ENCODE peak calls at places on chromosomes 16 and 17, in six cellular contexts. C is NT2/D1; Z is endothelial cell of umbilical vein; L is lung; D is CD8-positive, alpha-beta T cell; B is lower lobe of right lung. E is an unnamed sample. For H3K4me1, the result is how much of the 10 kb centered on the place peaks cover.

GRCh38 chr17:43363181-43363925 is 35.4 kb upstream of the ARL4D start:
- DNase-seq in C (no peak), Z (no peak), L (no peak), D (no peak), B (no peak), E (peak)

GRCh38 chr17:36845916-36846315 is 91.4 kb upstream of the LHX1 start:
- DNase-seq in C (no peak), Z (no peak), L (no peak), D (no peak), B (no peak), E (no peak)

GRCh38 chr16:69003500-69003899 is 102.0 kb upstream of the HAS3 start:
- DNase-seq in C (no peak), Z (no peak), L (no peak), D (no peak), B (no peak), E (no peak)

GRCh38 chr16:29680180-29680598 is 1.2 kb downstream of the QPRT start:
- DNase-seq in C (no peak), Z (no peak), L (no peak), D (no peak), B (no peak), E (no peak)

GRCh38 chr17:4480929-4481898 is 17.5 kb upstream of the SPNS2 start:
- DNase-seq in C (no peak), Z (no peak), L (no peak), D (peak), B (peak), E (no peak)

GRCh38 chr16:65975049-65975708 is 391.3 kb upstream of the CDH5 start:
- DNase-seq in C (peak), Z (no peak), L (no peak), D (no peak), B (no peak), E (no peak)

GRCh38 chr16:30658731-30659506 is 688 bp downstream of the FBRS start:
- DNase-seq in C (peak), Z (no peak), L (peak), D (peak), B (peak), E (peak)

GRCh38 chr16:68889508-68890150 is 46.3 kb downstream of the TANGO6 start:
- DNase-seq in C (no peak), Z (no peak), L (no peak), D (no peak), B (no peak), E (no peak)

GRCh38 chr17:70869402-70870085 is 700.2 kb downstream of the KCNJ2 start:
- DNase-seq in C (peak), Z (no peak), L (no peak), D (no peak), B (no peak), E (no peak)

GRCh38 chr17:45730192-45730591 is 53.9 kb upstream of the CRHR1 start:
- DNase-seq in C (no peak), Z (no peak), L (no peak), D (no peak), B (no peak), E (no peak)

GRCh38 chr17:32551186-32551955 is 64.6 kb downstream of the CDK5R1 start:
- DNase-seq in C (no peak), Z (peak), L (no peak), D (no peak), B (no peak), E (no peak)

GRCh38 chr16:67399749-67400704 is 6.7 kb upstream of the TPPP3 start:
- DNase-seq in C (no peak), Z (no peak), L (no peak), D (no peak), B (peak), E (no peak)

GRCh38 chr17:15456486-15456885 is 10.9 kb downstream of the CDRT4 start:
- DNase-seq in C (no peak), Z (no peak), L (no peak), D (no peak), B (no peak), E (no peak)

GRCh38 chr17:80747469-80747868 is 202.8 kb downstream of the RPTOR start:
- DNase-seq in C (no peak), Z (no peak), L (no peak), D (no peak), B (no peak), E (no peak)

GRCh38 chr17:16100737-16101400 is 101.2 kb downstream of the TTC19 start:
- DNase-seq in C (no peak), Z (peak), L (no peak), D (no peak), B (no peak), E (no peak)

GRCh38 chr16:4935231-4935855 is 1.6 kb downstream of the PPL start:
- DNase-seq in C (no peak), Z (no peak), L (peak), D (no peak), B (peak), E (peak)

GRCh38 chr16:82738699-82739098 is 111.9 kb downstream of the CDH13 start:
- DNase-seq in C (no peak), Z (peak), L (no peak), D (no peak), B (no peak), E (no peak)

GRCh38 chr17:45232514-45233422 is 11.1 kb downstream of the FMNL1 start:
- DNase-seq in C (no peak), Z (no peak), L (no peak), D (no peak), B (no peak), E (no peak)

DNA sequence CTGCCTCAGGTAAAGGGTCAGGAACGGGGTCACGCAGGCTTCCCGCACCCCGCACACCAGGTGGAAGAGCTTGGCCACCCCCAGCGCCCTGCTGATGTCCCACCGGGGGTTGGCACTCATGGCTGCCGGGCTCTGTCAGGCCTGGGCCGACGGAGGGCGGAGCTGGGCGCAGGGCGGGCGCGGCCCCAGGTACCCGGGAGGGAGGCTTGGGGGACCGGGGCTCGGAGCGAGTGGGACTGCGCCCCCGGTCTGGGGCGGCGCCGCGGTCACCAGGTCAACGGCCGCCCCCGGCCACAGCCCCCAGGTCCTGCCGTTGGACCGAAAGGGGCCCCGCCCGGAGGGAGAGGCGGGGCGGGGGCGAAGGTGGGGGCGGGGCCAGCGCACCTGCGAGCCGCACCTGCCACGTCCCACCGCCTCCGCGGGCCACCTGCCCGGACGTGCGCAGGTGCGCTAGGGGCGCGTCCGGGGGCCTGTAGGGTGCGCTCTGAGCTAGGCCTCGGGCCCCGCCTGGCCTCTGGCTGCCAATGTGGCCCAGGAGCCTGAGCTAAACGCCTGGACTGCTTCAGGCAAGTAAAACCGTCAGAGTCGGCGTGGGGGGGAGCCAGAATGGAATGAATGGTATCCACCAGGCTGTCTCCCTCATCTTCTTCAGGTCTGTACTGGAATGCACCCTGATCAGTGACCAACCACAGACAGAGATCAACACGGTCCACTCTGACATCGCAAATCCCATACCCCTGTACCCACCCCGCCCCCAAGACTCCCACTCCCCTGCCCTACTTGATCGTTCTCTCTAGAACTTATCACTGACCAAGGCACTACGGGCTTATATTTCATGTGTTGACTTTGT is at the start of gene MFSD6L:
- DNase-seq in C (peak), Z (no peak), L (no peak), D (no peak), B (peak), E (no peak)
- H3K4me3 ChIP-seq in C (no peak), Z (no peak), L (no peak), D (no peak), B (peak), E (no peak)

GRCh38 chr16:1437606-1438005 is 6.7 kb downstream of the PERCC1 start:
- DNase-seq in C (no peak), Z (no peak), L (no peak), D (no peak), B (no peak), E (no peak)
- H3K4me1 ChIP-seq in C (under half), Z (under half), L (under half), D (under half), B (under half), E (under half)

GRCh38 chr16:53530741-53531140 is 27.7 kb upstream of the AKTIP start:
- DNase-seq in C (no peak), Z (no peak), L (no peak), D (no peak), B (no peak), E (no peak)

GRCh38 chr16:53528797-53529196 is 25.8 kb upstream of the AKTIP start:
- DNase-seq in C (no peak), Z (no peak), L (no peak), D (no peak), B (no peak), E (no peak)

GRCh38 chr16:53534206-53534605 is 31.2 kb upstream of the AKTIP start:
- DNase-seq in C (no peak), Z (no peak), L (no peak), D (no peak), B (no peak), E (no peak)

GRCh38 chr16:53530046-53530445 is 27.0 kb upstream of the AKTIP start:
- DNase-seq in C (no peak), Z (no peak), L (no peak), D (no peak), B (no peak), E (no peak)

GRCh38 chr16:53529529-53529928 is 26.5 kb upstream of the AKTIP start:
- DNase-seq in C (no peak), Z (no peak), L (no peak), D (no peak), B (no peak), E (no peak)
- H3K4me3 ChIP-seq in C (no peak), Z (no peak), L (no peak), D (no peak), B (no peak), E (no peak)

DNA sequence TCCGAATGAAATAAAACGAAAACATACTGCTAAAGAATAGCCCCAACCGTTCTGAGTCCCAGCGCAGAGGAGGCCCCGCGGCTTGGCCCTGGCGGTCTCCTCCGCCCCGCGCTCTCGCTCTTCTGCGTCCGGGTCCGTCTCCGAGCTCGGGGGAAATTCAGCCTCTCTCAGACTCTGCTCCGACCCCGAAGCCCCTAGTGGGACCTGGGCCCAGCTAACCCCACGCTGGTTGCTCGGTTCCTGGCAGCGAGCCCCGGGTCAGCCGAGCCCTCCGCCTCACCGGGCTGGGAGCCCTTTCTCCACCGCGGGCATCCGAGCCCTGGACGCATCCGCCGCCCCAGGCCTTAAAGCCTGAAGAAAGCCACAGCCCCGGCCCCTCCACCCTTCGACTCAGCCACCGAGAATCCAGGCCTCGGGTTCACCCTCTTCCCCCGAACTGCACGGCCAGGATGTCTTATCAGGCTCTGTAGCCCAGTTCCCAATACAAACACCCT is 1.2 kb downstream of the TBX2 start:
- DNase-seq in C (no peak), Z (no peak), L (no peak), D (no peak), B (no peak), E (peak)
- H3K4me1 ChIP-seq in C (under half), Z (under half), L (under half), D (half or more), B (half or more), E (under half)

GRCh38 chr16:53067675-53068074 is 12.9 kb downstream of the CHD9 start:
- DNase-seq in C (no peak), Z (no peak), L (no peak), D (no peak), B (no peak), E (no peak)
- H3K4me3 ChIP-seq in C (no peak), Z (no peak), L (no peak), D (no peak), B (no peak), E (no peak)

GRCh38 chr17:7440823-7441174 is 1.5 kb downstream of the FGF11 start:
- DNase-seq in C (no peak), Z (peak), L (no peak), D (no peak), B (no peak), E (peak)

GRCh38 chr17:7439462-7440112 is at the start of gene FGF11:
- DNase-seq in C (no peak), Z (no peak), L (no peak), D (peak), B (no peak), E (no peak)

GRCh38 chr17:7438656-7439460 is 454 bp upstream of the FGF11 start:
- DNase-seq in C (no peak), Z (no peak), L (no peak), D (no peak), B (no peak), E (no peak)

GRCh38 chr17:7441202-7441705 is 1.9 kb downstream of the FGF11 start:
- DNase-seq in C (no peak), Z (no peak), L (no peak), D (no peak), B (no peak), E (no peak)

GRCh38 chr17:7440113-7440822 is 956 bp downstream of the FGF11 start:
- DNase-seq in C (no peak), Z (peak), L (no peak), D (peak), B (peak), E (peak)
- H3K4me1 ChIP-seq in C (under half), Z (under half), L (under half), D (half or more), B (half or more), E (under half)

DNA sequence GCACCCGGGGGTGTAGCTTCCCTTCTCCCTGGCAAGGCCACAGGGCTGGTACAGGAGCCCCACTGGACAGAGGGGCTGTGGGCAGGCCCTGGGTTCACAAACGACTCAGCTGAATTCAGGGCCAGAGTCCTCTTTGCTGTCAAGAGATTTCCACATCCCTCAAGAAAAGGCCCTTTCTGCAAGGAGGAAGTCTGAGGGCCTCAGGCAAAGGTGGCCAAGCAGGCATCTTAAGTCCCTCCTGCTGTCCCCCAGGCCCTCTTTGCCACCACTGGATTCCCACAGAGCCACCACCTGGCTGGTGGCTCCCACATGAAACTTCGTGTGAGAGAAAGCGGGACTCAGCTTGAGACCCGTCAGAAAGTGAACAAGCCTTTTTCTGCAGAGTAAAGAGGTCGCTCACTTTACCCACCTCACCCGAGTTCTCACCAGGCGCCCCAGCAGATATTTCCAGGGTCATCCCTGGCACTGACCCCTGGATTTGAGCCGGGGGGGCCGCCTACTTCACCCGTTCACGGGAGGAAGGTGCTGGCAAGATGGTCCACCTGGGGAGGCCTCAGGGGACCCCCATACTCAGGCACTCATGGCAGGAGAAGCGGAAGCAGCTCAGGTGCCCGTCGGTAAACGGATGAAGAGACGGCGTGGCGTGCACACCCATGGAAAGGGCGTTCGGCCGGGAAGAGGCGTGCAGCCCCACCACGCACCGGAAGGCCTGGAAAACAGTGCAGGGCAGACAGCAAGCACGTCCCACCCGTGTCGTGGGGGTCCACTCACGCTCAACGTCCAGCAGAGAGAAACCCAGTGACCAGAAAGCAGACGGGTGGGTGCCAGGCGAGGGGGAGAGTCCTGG is 3.6 kb downstream of the RNF166 start:
- DNase-seq in C (no peak), Z (no peak), L (no peak), D (no peak), B (no peak), E (no peak)
- H3K4me3 ChIP-seq in C (no peak), Z (no peak), L (no peak), D (peak), B (peak), E (no peak)

DNA sequence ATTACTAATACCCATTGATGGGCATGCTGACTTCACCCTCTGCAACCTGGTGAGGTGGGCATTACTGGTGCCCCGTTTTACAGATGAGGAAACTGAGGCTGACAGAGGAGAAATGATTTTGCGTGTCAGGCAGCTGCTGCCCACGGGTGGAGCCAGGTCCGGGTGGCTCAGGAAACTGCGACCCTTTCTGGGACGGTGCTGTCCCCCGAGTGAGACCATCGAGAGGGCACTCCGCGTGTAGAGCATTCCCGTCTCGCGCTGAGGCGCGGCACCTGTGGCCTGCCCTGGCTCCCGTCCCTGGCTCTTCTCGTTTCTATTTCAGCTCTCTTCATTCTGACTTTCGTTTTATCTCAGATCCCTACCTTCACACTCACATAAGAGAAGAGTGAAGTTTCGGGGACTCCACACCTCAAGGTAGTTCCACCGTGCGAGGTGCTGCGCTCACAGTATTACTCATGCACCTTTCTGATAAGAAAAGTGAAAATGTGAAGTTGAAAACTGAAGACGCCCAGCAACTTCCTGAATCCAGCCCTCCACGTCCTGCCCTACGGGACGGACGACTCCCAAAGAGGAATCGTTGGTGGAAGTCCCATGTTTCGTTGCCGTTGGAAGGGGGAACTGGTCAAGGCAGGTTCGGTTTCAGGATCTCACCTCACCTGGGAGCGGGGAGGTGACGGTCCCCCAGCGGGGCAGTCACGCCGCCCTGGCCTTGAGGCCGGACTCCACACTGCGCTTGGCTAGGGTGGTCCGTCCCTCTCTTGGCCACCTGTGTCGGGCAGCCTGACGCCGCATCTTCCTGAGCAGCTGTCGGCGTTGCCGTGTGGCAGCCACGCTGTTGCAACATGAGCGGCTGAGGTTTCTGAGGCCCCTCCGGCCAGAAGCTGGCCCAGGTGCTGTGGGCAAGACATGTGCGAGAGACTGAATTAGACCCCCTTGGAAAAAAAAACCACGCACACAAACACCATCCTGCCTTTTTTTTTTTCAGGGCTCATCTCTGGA is 48.8 kb downstream of the IRF8 start:
- DNase-seq in C (no peak), Z (no peak), L (no peak), D (peak), B (no peak), E (no peak)
- H3K4me1 ChIP-seq in C (under half), Z (under half), L (under half), D (under half), B (under half), E (under half)

DNA sequence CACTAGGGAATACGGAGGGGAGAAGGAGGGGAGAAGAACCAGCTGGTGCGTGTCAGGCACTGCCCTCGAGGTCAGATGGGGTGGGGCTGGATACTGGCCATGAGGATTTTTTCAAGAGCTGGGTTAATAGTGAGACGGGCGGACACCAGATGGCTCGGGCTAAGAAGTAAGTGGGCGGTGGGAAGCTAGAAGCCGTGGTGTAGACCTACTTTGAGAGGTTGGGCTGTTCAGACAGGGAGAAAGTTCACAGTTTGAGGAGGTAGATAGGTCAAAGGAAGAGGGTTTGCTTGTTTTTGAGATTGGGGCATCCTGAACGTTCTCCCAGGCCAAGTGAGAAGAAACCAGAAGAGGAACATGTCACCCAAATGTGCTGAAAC is 303.9 kb downstream of the SEC14L1 start:
- DNase-seq in C (no peak), Z (no peak), L (no peak), D (no peak), B (no peak), E (peak)
- H3K4me3 ChIP-seq in C (no peak), Z (no peak), L (no peak), D (peak), B (no peak), E (no peak)

E was measured in uterus.